ENCODE peak calls at places on chromosomes 2 and 18, in eight cellular contexts. E, Q, P, G, U, O, K and M are unnamed samples.

GRCh38 chr2:143688815-143689214 is 559.6 kb downstream of the ARHGAP15 start:
- DNase-seq in E (no peak), Q (no peak), P (no peak), G (no peak), U (no peak), O (no peak), K (no peak), M (no peak)

GRCh38 chr2:133641497-133641896 is 73.2 kb upstream of the NCKAP5 start:
- DNase-seq in E (no peak), Q (no peak), P (no peak), G (no peak), U (peak), O (no peak), K (no peak), M (no peak)

GRCh38 chr2:24704682-24705081 is 88.5 kb downstream of the PTRHD1 start:
- DNase-seq in E (no peak), Q (no peak), P (no peak), G (no peak), U (no peak), O (no peak), K (no peak), M (no peak)

GRCh38 chr2:60551241-60552095 is 2.0 kb downstream of the BCL11A start:
- DNase-seq in E (peak), Q (peak), P (no peak), G (no peak), U (peak), O (no peak), K (no peak), M (no peak)

GRCh38 chr18:33578371-33579146 is 540 bp downstream of the ASXL3 start:
- DNase-seq in E (no peak), Q (no peak), P (no peak), G (no peak), U (peak), O (no peak), K (no peak), M (no peak)

GRCh38 chr2:11072550-11072949 is 82.7 kb upstream of the SLC66A3 start:
- DNase-seq in E (no peak), Q (no peak), P (no peak), G (no peak), U (no peak), O (no peak), K (peak), M (no peak)

GRCh38 chr2:96608459-96609455 is 29.4 kb downstream of the KANSL3 start:
- DNase-seq in E (no peak), Q (no peak), P (no peak), G (peak), U (no peak), O (no peak), K (no peak), M (no peak)

GRCh38 chr2:39437522-39438296 is 624 bp upstream of the MAP4K3 start:
- DNase-seq in E (no peak), Q (peak), P (peak), G (no peak), U (peak), O (no peak), K (peak), M (no peak)

GRCh38 chr2:46695283-46695682 is 215.9 kb downstream of the TMEM247 start:
- DNase-seq in E (peak), Q (no peak), P (no peak), G (no peak), U (no peak), O (no peak), K (no peak), M (no peak)

GRCh38 chr2:47002480-47003381 is 87.1 kb upstream of the MCFD2 start:
- DNase-seq in E (peak), Q (peak), P (no peak), G (peak), U (no peak), O (no peak), K (no peak), M (no peak)

GRCh38 chr2:54158311-54158710 is 42.9 kb downstream of the ACYP2 start:
- DNase-seq in E (no peak), Q (no peak), P (no peak), G (no peak), U (no peak), O (no peak), K (no peak), M (no peak)

GRCh38 chr2:238941262-238941792 is 93.4 kb downstream of the TWIST2 start:
- DNase-seq in E (no peak), Q (no peak), P (no peak), G (no peak), U (peak), O (no peak), K (peak), M (no peak)